ENCODE peak calls at places on chromosomes 1 and 21, in nine cellular contexts. R is adrenal gland; Y is neural progenitor cell; Q is astrocyte of the spinal cord; D is HFF-Myc; K is left lung; J is fibroblast of the aortic adventitia; G is cardiac fibroblast; U is CD4-positive, CD25-positive, alpha-beta regulatory T cell. W is an unnamed sample.

GRCh38 chr1:99851850-99852454 is 1.8 kb downstream of the AGL start:
- DNase-seq in J (peak; percentile 57), G (no peak), Q (no peak), Y (no peak), R (no peak), D (no peak), K (no peak), U (no peak), W (no peak)

GRCh38 chr1:22289251-22289995 is 146.5 kb upstream of the WNT4 start:
- DNase-seq in G (no peak), K (no peak), J (no peak), R (peak; percentile 45), D (no peak), U (no peak), Y (no peak), Q (peak; percentile 45), W (no peak)

GRCh38 chr21:21631961-21632360 is 633.8 kb downstream of the NCAM2 start:
- DNase-seq in D (no peak), K (no peak), U (no peak), Y (no peak), Q (peak; percentile 11), J (peak; percentile 13), G (peak; percentile 31), R (peak; percentile 80), W (no peak)

GRCh38 chr1:90564164-90564563 is 152.9 kb downstream of the BARHL2 start:
- DNase-seq in D (no peak), J (no peak), G (no peak), K (no peak), Q (no peak), U (no peak), Y (no peak), R (no peak), W (no peak)

GRCh38 chr1:31111290-31111951 is 45.9 kb upstream of the PUM1 start:
- DNase-seq in R (peak; percentile 84), Y (peak; percentile 72), J (no peak), G (peak; percentile 83), K (peak; percentile 80), D (no peak), U (no peak), Q (peak; percentile 49), W (no peak)

GRCh38 chr1:23421752-23422312 is 2.7 kb downstream of the TCEA3 start:
- DNase-seq in R (peak; percentile 74), Y (no peak), J (peak; percentile 85), G (peak; percentile 74), K (no peak), U (no peak), Q (peak; percentile 32), D (peak; percentile 77), W (peak; percentile 54)

GRCh38 chr1:30109853-30110252 is 613.5 kb downstream of the MATN1 start:
- DNase-seq in U (no peak), R (peak; percentile 92), K (no peak), J (peak; percentile 69), G (no peak), D (peak; percentile 27), Q (peak; percentile 15), Y (no peak), W (peak; percentile 16)

GRCh38 chr21:29943885-29944284 is 4.1 kb upstream of the GRIK1 start:
- DNase-seq in R (no peak), D (no peak), G (no peak), U (no peak), Y (peak; percentile 36), J (no peak), K (no peak), Q (no peak), W (no peak)

GRCh38 chr1:177591155-177591554 is 378.7 kb downstream of the SEC16B start:
- DNase-seq in J (no peak), R (peak; percentile 84), D (no peak), K (no peak), Y (no peak), G (no peak), U (no peak), Q (no peak), W (no peak)

GRCh38 chr1:177589166-177589565 is 380.7 kb downstream of the SEC16B start:
- DNase-seq in D (no peak), J (no peak), Y (no peak), G (no peak), U (no peak), K (no peak), R (no peak), Q (no peak), W (no peak)

GRCh38 chr1:177585492-177586220 is 384.2 kb downstream of the SEC16B start:
- DNase-seq in R (no peak), Y (no peak), K (peak; percentile 43), U (no peak), J (peak; percentile 2), Q (peak; percentile 5), G (no peak), D (no peak), W (no peak)

GRCh38 chr1:177586429-177586828 is 383.4 kb downstream of the SEC16B start:
- DNase-seq in Y (no peak), Q (peak; percentile 88), J (peak; percentile 80), R (no peak), D (no peak), U (no peak), K (no peak), G (peak; percentile 85), W (peak; percentile 82)
- H3K4me3 ChIP-seq in Y (no peak overlapping the region), Q (no peak overlapping the region), J (no peak overlapping the region), R (no peak overlapping the region), D (no peak overlapping the region), U (no peak overlapping the region), K (no peak overlapping the region), G (no peak overlapping the region), W (no peak overlapping the region)

DNA sequence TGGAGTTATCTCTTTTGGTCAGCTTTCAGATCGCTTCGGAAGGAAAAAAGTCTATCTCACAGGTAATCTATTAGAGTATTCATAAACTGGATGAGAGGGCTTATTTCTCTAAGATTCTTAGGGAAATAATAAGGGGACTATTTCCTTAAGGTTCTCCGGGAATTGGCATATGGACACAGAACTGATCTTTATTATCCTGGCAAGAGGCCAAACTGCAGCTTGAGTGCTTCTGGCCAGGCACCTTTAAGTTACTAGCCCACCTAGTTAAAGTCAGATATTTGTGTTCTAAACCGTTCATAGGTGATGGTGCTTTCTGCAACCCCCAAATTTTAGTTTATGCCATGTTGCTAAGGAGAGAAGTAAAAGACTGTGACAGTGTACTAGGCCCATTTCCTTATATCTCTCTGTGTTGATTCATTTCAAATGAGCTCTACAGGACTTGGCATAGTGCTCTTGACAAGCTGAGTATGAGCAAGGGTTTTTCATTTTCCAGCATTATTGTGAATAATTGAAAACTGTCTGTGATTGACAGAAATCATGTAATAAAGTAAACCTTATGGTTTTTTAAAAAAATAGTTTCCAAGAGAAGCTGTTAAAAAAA is 43.4 kb downstream of the SLC22A15 start:
- DNase-seq in J (no peak), G (no peak), K (no peak), Y (no peak), R (no peak), U (no peak), D (no peak), Q (no peak), W (no peak)
- H3K4me3 ChIP-seq in J (no peak overlapping the region), G (no peak overlapping the region), K (no peak overlapping the region), Y (no peak overlapping the region), R (no peak overlapping the region), U (no peak overlapping the region), D (no peak overlapping the region), Q (no peak overlapping the region), W (no peak overlapping the region)

GRCh38 chr1:41486053-41486891 is 1.8 kb upstream of the EDN2 start:
- DNase-seq in Q (peak; percentile 56), G (peak; percentile 53), U (no peak), Y (peak; percentile 73), J (no peak), K (no peak), R (no peak), D (no peak), W (no peak)
- H3K4me3 ChIP-seq in Q (no peak overlapping the region), G (no peak overlapping the region), U (no peak overlapping the region), Y (peak overlapping the region; percentile 31), J (no peak overlapping the region), K (no peak overlapping the region), R (no peak overlapping the region), D (no peak overlapping the region), W (no peak overlapping the region)

GRCh38 chr1:110872745-110873435 is at the start of gene CD53:
- DNase-seq in Y (no peak), U (peak; percentile 90), J (no peak), Q (no peak), K (peak; percentile 43), R (peak; percentile 54), G (no peak), D (no peak), W (no peak)

GRCh38 chr1:110874303-110875215 is 1.6 kb downstream of the CD53 start:
- DNase-seq in Q (no peak), K (no peak), R (no peak), D (no peak), G (peak; percentile 5), Y (no peak), J (no peak), U (peak; percentile 76), W (no peak)

GRCh38 chr1:110873856-110874255 is 908 bp downstream of the CD53 start:
- DNase-seq in R (no peak), G (no peak), Q (no peak), Y (no peak), K (no peak), J (no peak), U (peak; percentile 57), D (no peak), W (no peak)

GRCh38 chr1:110870721-110871388 is 2.1 kb upstream of the CD53 start:
- DNase-seq in Y (no peak), J (no peak), K (no peak), G (no peak), U (no peak), D (no peak), R (no peak), Q (no peak), W (no peak)

GRCh38 chr1:110872366-110872744 is 593 bp upstream of the CD53 start:
- DNase-seq in U (peak; percentile 50), J (no peak), K (no peak), R (no peak), Y (no peak), D (no peak), G (no peak), Q (no peak), W (no peak)
- H3K4me3 ChIP-seq in U (peak overlapping the region; percentile 99), J (no peak overlapping the region), K (no peak overlapping the region), R (no peak overlapping the region), Y (no peak overlapping the region), D (no peak overlapping the region), G (no peak overlapping the region), Q (no peak overlapping the region), W (no peak overlapping the region)

DNA sequence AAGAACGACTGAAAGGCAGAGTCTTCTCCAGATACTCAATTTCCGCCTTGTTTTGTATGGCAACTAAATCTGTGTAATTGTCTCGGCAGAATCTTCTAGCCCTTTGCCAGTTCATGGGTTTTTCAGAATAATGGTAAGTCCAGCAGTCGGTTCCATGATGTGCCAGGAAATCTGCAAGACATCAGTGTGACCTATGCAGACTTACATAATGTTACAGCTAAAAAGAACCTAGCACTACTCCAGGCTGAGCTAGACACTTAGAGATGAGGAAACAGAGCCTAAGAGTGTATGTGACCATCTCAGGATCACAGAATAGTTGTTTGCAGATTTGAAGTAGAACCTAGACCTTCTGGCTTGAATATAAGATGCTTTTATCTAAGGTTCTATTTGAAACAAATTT is 2.8 kb downstream of the SELL start:
- DNase-seq in K (no peak), D (no peak), J (no peak), G (no peak), U (peak; percentile 59), Y (no peak), Q (no peak), R (no peak), W (no peak)
- H3K4me3 ChIP-seq in K (peak overlapping the region; percentile 11), D (no peak overlapping the region), J (no peak overlapping the region), G (no peak overlapping the region), U (peak overlapping the region; percentile 99), Y (no peak overlapping the region), Q (no peak overlapping the region), R (no peak overlapping the region), W (no peak overlapping the region)

W was measured in skeletal muscle cell.